ENCODE peak calls at places on chromosomes 5 and 9, in six cellular contexts. T is H1, Y is HCT116, P is K562, J is GM12878, Q is HepG2. V is an unnamed sample. For H4K20me1, the result is how much of the 10 kb centered on the place peaks cover.

GRCh38 chr5:18072600-18072999 is 438.3 kb downstream of the TAF11L14 start:
- DNase-seq in T (no peak), Y (no peak), P (no peak), J (no peak), Q (no peak), V (no peak)

GRCh38 chr5:175464414-175465233 is 13.7 kb upstream of the SFXN1 start:
- DNase-seq in T (no peak), Y (peak), P (peak), J (no peak), Q (peak), V (peak)

GRCh38 chr5:172505403-172505759 is 51.1 kb upstream of the SH3PXD2B start:
- DNase-seq in T (no peak), Y (no peak), P (no peak), J (no peak), Q (no peak), V (no peak)

GRCh38 chr5:150658699-150659265 is 2.3 kb upstream of the MYOZ3 start:
- DNase-seq in T (no peak), Y (no peak), P (no peak), J (no peak), Q (no peak), V (no peak)

GRCh38 chr5:119166026-119166425 is 95.1 kb downstream of the DMXL1 start:
- DNase-seq in T (no peak), Y (no peak), P (no peak), J (no peak), Q (no peak), V (no peak)

GRCh38 chr9:137556069-137556838 is 4.6 kb downstream of the MRPL41 start:
- DNase-seq in T (no peak), Y (no peak), P (no peak), J (no peak), Q (no peak), V (no peak)

GRCh38 chr9:21078702-21079101 is 960 bp upstream of the IFNB1 start:
- DNase-seq in T (no peak), Y (no peak), P (no peak), J (no peak), Q (no peak), V (no peak)

GRCh38 chr5:10910261-10910660 is 149.2 kb upstream of the DAP start:
- DNase-seq in T (no peak), Y (no peak), P (no peak), J (no peak), Q (no peak), V (no peak)

GRCh38 chr9:133207540-133208170 is 1.4 kb downstream of the OBP2B start:
- DNase-seq in T (no peak), Y (no peak), P (no peak), J (no peak), Q (no peak), V (no peak)

GRCh38 chr9:14843163-14843562 is 67.1 kb downstream of the FREM1 start:
- DNase-seq in T (no peak), Y (no peak), P (no peak), J (no peak), Q (no peak), V (no peak)

GRCh38 chr5:58135571-58136335 is 324.1 kb downstream of the PLK2 start:
- DNase-seq in T (no peak), Y (no peak), P (no peak), J (no peak), Q (no peak), V (no peak)

GRCh38 chr5:58133631-58134296 is 326.1 kb downstream of the PLK2 start:
- DNase-seq in T (no peak), Y (no peak), P (no peak), J (no peak), Q (no peak), V (peak)

GRCh38 chr5:58138791-58139190 is 321.1 kb downstream of the PLK2 start:
- DNase-seq in T (no peak), Y (no peak), P (no peak), J (no peak), Q (no peak), V (no peak)

DNA sequence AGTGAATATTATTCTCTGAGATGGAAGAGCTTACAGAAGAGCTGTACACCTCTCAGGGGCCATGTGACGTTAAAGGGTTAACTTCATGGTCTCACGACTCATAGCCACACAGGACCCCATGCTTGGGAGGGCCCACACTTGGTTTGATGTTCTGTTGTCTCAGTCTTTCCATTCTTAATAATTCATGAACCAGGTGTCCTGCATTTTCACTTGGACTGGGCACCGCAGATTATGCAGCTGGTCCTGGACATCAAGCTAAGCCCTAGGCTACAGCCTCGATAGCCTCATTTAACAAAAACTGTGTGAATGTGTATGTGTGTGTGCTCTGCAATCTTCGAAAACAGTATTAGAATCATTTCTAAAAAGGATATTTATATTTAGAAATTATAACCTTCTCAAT is 323.5 kb downstream of the PLK2 start:
- DNase-seq in T (no peak), Y (no peak), P (no peak), J (no peak), Q (no peak), V (no peak)
- H4K20me1 ChIP-seq in T (under half), Y (under half), P (under half), J (under half), Q (under half), V (under half)

GRCh38 chr5:143434261-143435206 is 31.0 kb upstream of the NR3C1 start:
- DNase-seq in T (no peak), Y (no peak), P (no peak), J (no peak), Q (no peak), V (peak)
- TF ChIP-seq YY1 in T (no peak), Y (no peak), P (no peak), J (no peak), Q (no peak), V (no peak)

DNA sequence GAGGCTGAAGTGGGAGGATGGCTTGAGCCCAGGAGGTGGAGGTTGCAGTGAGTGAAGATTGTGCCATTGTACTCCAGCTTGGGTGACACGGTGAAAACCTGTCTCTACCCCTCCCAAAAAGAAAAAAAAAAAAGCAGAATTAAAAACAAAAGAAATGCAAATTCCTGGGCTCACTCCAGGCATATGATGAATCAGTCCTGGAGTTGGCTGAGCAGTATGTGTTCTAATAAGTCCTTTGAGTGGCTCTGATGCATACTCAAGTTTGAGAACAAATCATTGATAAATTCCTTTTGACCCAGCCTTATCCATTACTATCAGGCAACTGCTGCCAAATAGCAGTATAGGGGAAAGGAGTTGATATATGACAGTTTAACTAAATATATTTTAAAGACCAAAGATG is 28.3 kb downstream of the UHRF2 start:
- DNase-seq in T (no peak), Y (no peak), P (no peak), J (no peak), Q (no peak), V (no peak)
- H4K20me1 ChIP-seq in T (under half), Y (under half), P (under half), J (under half), Q (under half), V (half or more)

GRCh38 chr5:103764403-103764802 is 201.8 kb upstream of the NUDT12 start:
- DNase-seq in T (no peak), Y (no peak), P (no peak), J (no peak), Q (no peak), V (no peak)
- TF ChIP-seq YY1 in T (no peak), Y (no peak), P (no peak), J (no peak), Q (no peak), V (no peak)

GRCh38 chr9:104858846-104859245 is 69.1 kb downstream of the ABCA1 start:
- DNase-seq in T (no peak), Y (no peak), P (no peak), J (no peak), Q (no peak), V (no peak)

GRCh38 chr9:104858271-104858670 is 69.7 kb downstream of the ABCA1 start:
- DNase-seq in T (no peak), Y (no peak), P (no peak), J (no peak), Q (no peak), V (no peak)

GRCh38 chr9:104856413-104856941 is 71.5 kb downstream of the ABCA1 start:
- DNase-seq in T (no peak), Y (no peak), P (no peak), J (no peak), Q (peak), V (no peak)

GRCh38 chr9:104854613-104855012 is 73.3 kb downstream of the ABCA1 start:
- DNase-seq in T (no peak), Y (no peak), P (no peak), J (no peak), Q (peak), V (no peak)

DNA sequence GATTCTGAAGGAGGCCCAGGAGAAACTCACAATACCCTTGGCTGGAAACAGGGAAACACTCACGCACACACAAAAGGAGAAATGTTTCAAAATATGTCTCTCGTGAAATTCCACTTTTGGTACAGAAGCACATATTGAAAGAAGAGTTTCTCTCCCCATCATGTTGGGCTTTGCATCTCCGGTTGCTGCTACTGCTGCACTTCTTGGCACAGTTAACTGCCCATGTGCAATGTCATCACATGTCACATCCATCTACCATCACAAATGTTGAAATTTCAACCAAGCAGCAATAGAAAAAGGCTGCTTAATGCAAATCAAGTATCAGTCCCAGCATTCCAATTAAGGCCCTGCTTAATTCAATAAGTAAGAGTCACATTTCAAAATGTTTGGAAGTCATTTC is 72.1 kb downstream of the ABCA1 start:
- DNase-seq in T (no peak), Y (no peak), P (no peak), J (no peak), Q (no peak), V (no peak)
- H4K20me1 ChIP-seq in T (under half), Y (under half), P (under half), J (under half), Q (under half), V (under half)

GRCh38 chr5:54867310-54867944 is 118.0 kb downstream of the ESM1 start:
- DNase-seq in T (no peak), Y (peak), P (peak), J (no peak), Q (peak), V (peak)
- TF ChIP-seq YY1 in T (no peak), Y (no peak), P (no peak), J (no peak), Q (no peak), V (no peak)

V was measured in SK-N-SH.